ENCODE peak calls at places on chromosomes 3 and 15, in seven cellular contexts. One of them, this sample, is unnamed.

GRCh38 chr15:97114900-97115763 is 784.6 kb downstream of the NR2F2 start:
- DNase-seq in SK-N-SH: no peak
- DNase-seq in HepG2: no peak
- DNase-seq in GM12878: no peak
- DNase-seq in HCT116: no peak
- DNase-seq in K562: no peak
- DNase-seq in H1: no peak
- DNase-seq in this sample: no peak

GRCh38 chr3:31534036-31534435 is 1.3 kb downstream of the STT3B start:
- DNase-seq in SK-N-SH: peak; percentile 30
- DNase-seq in HepG2: peak; percentile 43
- DNase-seq in GM12878: peak; percentile 25
- DNase-seq in HCT116: no peak
- DNase-seq in K562: peak; percentile 22
- DNase-seq in H1: no peak
- DNase-seq in this sample: no peak

GRCh38 chr3:127674099-127674792 is 1.5 kb downstream of the ABTB1 start:
- DNase-seq in SK-N-SH: no peak
- DNase-seq in HepG2: no peak
- DNase-seq in GM12878: no peak
- DNase-seq in HCT116: no peak
- DNase-seq in K562: no peak
- DNase-seq in H1: no peak
- DNase-seq in this sample: no peak

GRCh38 chr15:45763170-45763869 is 128.5 kb downstream of the SQOR start:
- DNase-seq in SK-N-SH: no peak
- DNase-seq in HepG2: no peak
- DNase-seq in GM12878: no peak
- DNase-seq in HCT116: no peak
- DNase-seq in K562: no peak
- DNase-seq in H1: no peak
- DNase-seq in this sample: no peak

GRCh38 chr3:185796431-185797107 is 28.3 kb downstream of the IGF2BP2 start:
- DNase-seq in SK-N-SH: no peak
- DNase-seq in HepG2: peak; percentile 96
- DNase-seq in GM12878: no peak
- DNase-seq in HCT116: peak; percentile 97
- DNase-seq in K562: peak; percentile 30
- DNase-seq in H1: no peak
- DNase-seq in this sample: peak; percentile 77

GRCh38 chr3:144350125-144350524 is 378.5 kb downstream of the DIPK2A start:
- DNase-seq in SK-N-SH: no peak
- DNase-seq in HepG2: no peak
- DNase-seq in GM12878: no peak
- DNase-seq in HCT116: no peak
- DNase-seq in K562: no peak
- DNase-seq in H1: no peak
- DNase-seq in this sample: no peak

GRCh38 chr3:76107935-76108570 is 322.7 kb upstream of the ZNF717 start:
- DNase-seq in SK-N-SH: peak; percentile 48
- DNase-seq in HepG2: peak; percentile 1
- DNase-seq in GM12878: no peak
- DNase-seq in HCT116: peak; percentile 0
- DNase-seq in K562: peak; percentile 2
- DNase-seq in H1: no peak
- DNase-seq in this sample: peak; percentile 9

GRCh38 chr15:79168922-79169322 is 78.3 kb upstream of the RASGRF1 start:
- DNase-seq in SK-N-SH: no peak
- DNase-seq in HepG2: peak; percentile 74
- DNase-seq in GM12878: no peak
- DNase-seq in HCT116: peak; percentile 61
- DNase-seq in K562: peak; percentile 25
- DNase-seq in H1: peak; percentile 58
- DNase-seq in this sample: no peak

GRCh38 chr3:8938021-8938420 is 25.3 kb downstream of the RAD18 start:
- DNase-seq in SK-N-SH: no peak
- DNase-seq in HepG2: peak; percentile 45
- DNase-seq in GM12878: no peak
- DNase-seq in HCT116: peak; percentile 23
- DNase-seq in K562: peak; percentile 16
- DNase-seq in H1: no peak
- DNase-seq in this sample: peak; percentile 35

GRCh38 chr3:81622395-81622794 is 139.1 kb downstream of the GBE1 start:
- DNase-seq in SK-N-SH: no peak
- DNase-seq in HepG2: no peak
- DNase-seq in GM12878: no peak
- DNase-seq in HCT116: no peak
- DNase-seq in K562: no peak
- DNase-seq in H1: no peak
- DNase-seq in this sample: no peak

GRCh38 chr15:89681146-89681545 is 2.0 kb upstream of the PLIN1 start:
- DNase-seq in SK-N-SH: no peak
- DNase-seq in HepG2: no peak
- DNase-seq in GM12878: no peak
- DNase-seq in HCT116: no peak
- DNase-seq in K562: no peak
- DNase-seq in H1: no peak
- DNase-seq in this sample: no peak

GRCh38 chr3:17336291-17336690 is 406.1 kb downstream of the TBC1D5 start:
- DNase-seq in SK-N-SH: no peak
- DNase-seq in HepG2: no peak
- DNase-seq in GM12878: no peak
- DNase-seq in HCT116: no peak
- DNase-seq in K562: no peak
- DNase-seq in H1: no peak
- DNase-seq in this sample: no peak

GRCh38 chr15:101168463-101168824 is 83.4 kb downstream of the CHSY1 start:
- DNase-seq in SK-N-SH: no peak
- DNase-seq in HepG2: no peak
- DNase-seq in GM12878: no peak
- DNase-seq in HCT116: no peak
- DNase-seq in K562: no peak
- DNase-seq in H1: no peak
- DNase-seq in this sample: peak; percentile 93

GRCh38 chr15:39075756-39076341 is 505.0 kb upstream of the THBS1 start:
- DNase-seq in SK-N-SH: no peak
- DNase-seq in HepG2: no peak
- DNase-seq in GM12878: no peak
- DNase-seq in HCT116: no peak
- DNase-seq in K562: no peak
- DNase-seq in H1: no peak
- DNase-seq in this sample: no peak

GRCh38 chr3:11954312-11954934 is 49.8 kb upstream of the SYN2 start:
- DNase-seq in SK-N-SH: peak; percentile 36
- DNase-seq in HepG2: no peak
- DNase-seq in GM12878: no peak
- DNase-seq in HCT116: no peak
- DNase-seq in K562: peak; percentile 53
- DNase-seq in H1: no peak
- DNase-seq in this sample: no peak

GRCh38 chr3:19060404-19060803 is 87.9 kb upstream of the KCNH8 start:
- DNase-seq in SK-N-SH: no peak
- DNase-seq in HepG2: no peak
- DNase-seq in GM12878: no peak
- DNase-seq in HCT116: no peak
- DNase-seq in K562: no peak
- DNase-seq in H1: no peak
- DNase-seq in this sample: no peak

GRCh38 chr3:23489338-23490158 is 286.4 kb downstream of the UBE2E2 start:
- DNase-seq in SK-N-SH: no peak
- DNase-seq in HepG2: no peak
- DNase-seq in GM12878: no peak
- DNase-seq in HCT116: no peak
- DNase-seq in K562: no peak
- DNase-seq in H1: no peak
- DNase-seq in this sample: no peak

GRCh38 chr15:92316586-92317295 is 76.9 kb upstream of the ST8SIA2 start:
- DNase-seq in SK-N-SH: no peak
- DNase-seq in HepG2: no peak
- DNase-seq in GM12878: no peak
- DNase-seq in HCT116: no peak
- DNase-seq in K562: no peak
- DNase-seq in H1: no peak
- DNase-seq in this sample: no peak

GRCh38 chr15:70196314-70197291 is 98.9 kb upstream of the TLE3 start:
- DNase-seq in SK-N-SH: no peak
- DNase-seq in HepG2: peak; percentile 89
- DNase-seq in GM12878: peak; percentile 90
- DNase-seq in HCT116: no peak
- DNase-seq in K562: no peak
- DNase-seq in H1: peak; percentile 76
- DNase-seq in this sample: peak; percentile 84

GRCh38 chr15:69735126-69735525 is 282.5 kb downstream of the RPLP1 start:
- DNase-seq in SK-N-SH: peak; percentile 70
- DNase-seq in HepG2: no peak
- DNase-seq in GM12878: no peak
- DNase-seq in HCT116: no peak
- DNase-seq in K562: no peak
- DNase-seq in H1: no peak
- DNase-seq in this sample: no peak

GRCh38 chr3:55270976-55271375 is 216.1 kb downstream of the WNT5A start:
- DNase-seq in SK-N-SH: no peak
- DNase-seq in HepG2: peak; percentile 3
- DNase-seq in GM12878: no peak
- DNase-seq in HCT116: no peak
- DNase-seq in K562: no peak
- DNase-seq in H1: no peak
- DNase-seq in this sample: no peak

GRCh38 chr3:55269636-55270035 is 217.5 kb downstream of the WNT5A start:
- DNase-seq in SK-N-SH: no peak
- DNase-seq in HepG2: no peak
- DNase-seq in GM12878: no peak
- DNase-seq in HCT116: no peak
- DNase-seq in K562: no peak
- DNase-seq in H1: no peak
- DNase-seq in this sample: no peak

GRCh38 chr3:55267206-55267930 is 219.7 kb downstream of the WNT5A start:
- DNase-seq in SK-N-SH: no peak
- DNase-seq in HepG2: no peak
- DNase-seq in GM12878: no peak
- DNase-seq in HCT116: no peak
- DNase-seq in K562: no peak
- DNase-seq in H1: no peak
- DNase-seq in this sample: no peak

GRCh38 chr3:55271549-55271948 is 215.6 kb downstream of the WNT5A start:
- DNase-seq in SK-N-SH: no peak
- DNase-seq in HepG2: no peak
- DNase-seq in GM12878: no peak
- DNase-seq in HCT116: no peak
- DNase-seq in K562: no peak
- DNase-seq in H1: no peak
- DNase-seq in this sample: no peak

GRCh38 chr3:55269096-55269495 is 218.0 kb downstream of the WNT5A start:
- DNase-seq in SK-N-SH: no peak
- DNase-seq in HepG2: no peak
- DNase-seq in GM12878: no peak
- DNase-seq in HCT116: no peak
- DNase-seq in K562: no peak
- DNase-seq in H1: no peak
- DNase-seq in this sample: no peak
- TF ChIP-seq JUND in SK-N-SH: no peak
- TF ChIP-seq JUND in HepG2: no peak
- TF ChIP-seq JUND in GM12878: no peak
- TF ChIP-seq JUND in HCT116: no peak
- TF ChIP-seq JUND in K562: no peak
- TF ChIP-seq JUND in H1: no peak
- TF ChIP-seq JUND in this sample: no peak

GRCh38 chr3:170745211-170745718 is 124.7 kb downstream of the RPL22L1 start:
- DNase-seq in SK-N-SH: no peak
- DNase-seq in HepG2: no peak
- DNase-seq in GM12878: no peak
- DNase-seq in HCT116: no peak
- DNase-seq in K562: no peak
- DNase-seq in H1: no peak
- DNase-seq in this sample: no peak
- TF ChIP-seq JUND in SK-N-SH: peak; percentile 87
- TF ChIP-seq JUND in HepG2: no peak
- TF ChIP-seq JUND in GM12878: no peak
- TF ChIP-seq JUND in HCT116: peak; percentile 83
- TF ChIP-seq JUND in K562: no peak
- TF ChIP-seq JUND in H1: no peak
- TF ChIP-seq JUND in this sample: peak; percentile 61

GRCh38 chr3:129112308-129113052 is 9.1 kb downstream of the RAB43 start:
- DNase-seq in SK-N-SH: no peak
- DNase-seq in HepG2: peak; percentile 32
- DNase-seq in GM12878: no peak
- DNase-seq in HCT116: no peak
- DNase-seq in K562: no peak
- DNase-seq in H1: no peak
- DNase-seq in this sample: no peak
- TF ChIP-seq JUND in SK-N-SH: no peak
- TF ChIP-seq JUND in HepG2: no peak
- TF ChIP-seq JUND in GM12878: no peak
- TF ChIP-seq JUND in HCT116: no peak
- TF ChIP-seq JUND in K562: peak; percentile 80
- TF ChIP-seq JUND in H1: no peak
- TF ChIP-seq JUND in this sample: no peak

GRCh38 chr15:31513178-31513577 is 186.5 kb downstream of the KLF13 start:
- DNase-seq in SK-N-SH: no peak
- DNase-seq in HepG2: no peak
- DNase-seq in GM12878: no peak
- DNase-seq in HCT116: no peak
- DNase-seq in K562: no peak
- DNase-seq in H1: no peak
- DNase-seq in this sample: no peak

GRCh38 chr15:31516459-31516858 is 189.8 kb downstream of the KLF13 start:
- DNase-seq in SK-N-SH: no peak
- DNase-seq in HepG2: no peak
- DNase-seq in GM12878: no peak
- DNase-seq in HCT116: no peak
- DNase-seq in K562: peak; percentile 44
- DNase-seq in H1: no peak
- DNase-seq in this sample: no peak

GRCh38 chr15:31508656-31509055 is 182.0 kb downstream of the KLF13 start:
- DNase-seq in SK-N-SH: no peak
- DNase-seq in HepG2: no peak
- DNase-seq in GM12878: no peak
- DNase-seq in HCT116: no peak
- DNase-seq in K562: no peak
- DNase-seq in H1: peak; percentile 16
- DNase-seq in this sample: no peak

GRCh38 chr15:31510003-31510402 is 183.4 kb downstream of the KLF13 start:
- DNase-seq in SK-N-SH: no peak
- DNase-seq in HepG2: no peak
- DNase-seq in GM12878: no peak
- DNase-seq in HCT116: no peak
- DNase-seq in K562: no peak
- DNase-seq in H1: no peak
- DNase-seq in this sample: no peak

DNA sequence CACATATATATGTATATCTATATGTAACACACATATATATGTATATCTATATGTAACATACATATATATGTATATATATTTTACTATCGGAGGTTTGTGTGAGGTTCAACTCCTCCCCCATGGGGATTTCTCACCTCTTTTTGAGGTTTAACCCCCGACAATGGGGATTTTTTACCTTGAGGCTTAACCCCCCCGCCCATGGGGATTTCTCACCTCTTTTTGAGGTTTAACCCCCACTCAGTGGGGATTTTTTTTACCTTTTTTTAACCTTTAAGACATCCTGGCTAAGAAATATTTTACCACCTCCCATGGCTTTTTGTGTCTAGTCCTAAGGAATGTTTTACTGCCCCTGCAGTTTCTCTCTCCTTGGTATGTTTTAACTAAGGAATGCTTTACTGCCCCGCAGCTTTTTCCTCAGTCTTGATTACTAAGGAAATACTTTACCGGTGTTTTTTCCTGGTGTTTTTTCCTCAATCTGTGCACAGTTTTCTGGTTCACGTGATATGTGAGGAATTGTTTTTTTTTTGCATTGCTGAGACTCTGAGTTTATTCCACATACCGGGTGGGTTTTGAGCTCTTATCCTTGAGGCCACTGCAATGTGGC is 185.2 kb downstream of the KLF13 start:
- DNase-seq in SK-N-SH: no peak
- DNase-seq in HepG2: no peak
- DNase-seq in GM12878: peak; percentile 25
- DNase-seq in HCT116: no peak
- DNase-seq in K562: no peak
- DNase-seq in H1: no peak
- DNase-seq in this sample: no peak
- TF ChIP-seq JUND in SK-N-SH: no peak
- TF ChIP-seq JUND in HepG2: no peak
- TF ChIP-seq JUND in GM12878: no peak
- TF ChIP-seq JUND in HCT116: no peak
- TF ChIP-seq JUND in K562: no peak
- TF ChIP-seq JUND in H1: no peak
- TF ChIP-seq JUND in this sample: no peak